ENCODE peak calls at places on chromosomes 16 and 17, in six cellular contexts. One of them, this sample, is unnamed.

GRCh38 chr16:48317614-48318013 is 67.6 kb downstream of the SIAH1 start:
- DNase-seq in left colon: no peak
- DNase-seq in midbrain: no peak
- DNase-seq in fibroblast of the aortic adventitia: peak
- DNase-seq in stimulated activated naive CD8-positive, alpha-beta T cell treated with anti-CD3 and anti-CD28 coated beads, Interleukin-15, amount 100 ng/mL, for 72 hours: peak
- DNase-seq in stimulated activated CD4-positive, alpha-beta T cell treated with anti-CD3 and anti-CD28 coated beads, Interleukin-4, amount 100 ng/mL, for 4 hours: no peak
- DNase-seq in this sample: no peak

GRCh38 chr17:57484826-57485565 is 228.7 kb downstream of the MSI2 start:
- DNase-seq in fibroblast of the aortic adventitia: no peak
- DNase-seq in stimulated activated CD4-positive, alpha-beta T cell treated with anti-CD3 and anti-CD28 coated beads, Interleukin-4, amount 100 ng/mL, for 4 hours: no peak
- DNase-seq in stimulated activated naive CD8-positive, alpha-beta T cell treated with anti-CD3 and anti-CD28 coated beads, Interleukin-15, amount 100 ng/mL, for 72 hours: no peak
- DNase-seq in left colon: no peak
- DNase-seq in midbrain: no peak
- DNase-seq in this sample: no peak

GRCh38 chr16:57022445-57022844 is 33.1 kb downstream of the NLRC5 start:
- DNase-seq in midbrain: no peak
- DNase-seq in fibroblast of the aortic adventitia: no peak
- DNase-seq in stimulated activated CD4-positive, alpha-beta T cell treated with anti-CD3 and anti-CD28 coated beads, Interleukin-4, amount 100 ng/mL, for 4 hours: no peak
- DNase-seq in left colon: no peak
- DNase-seq in stimulated activated naive CD8-positive, alpha-beta T cell treated with anti-CD3 and anti-CD28 coated beads, Interleukin-15, amount 100 ng/mL, for 72 hours: no peak
- DNase-seq in this sample: no peak

GRCh38 chr17:78669975-78670518 is 92.9 kb upstream of the DNAH17 start:
- DNase-seq in stimulated activated naive CD8-positive, alpha-beta T cell treated with anti-CD3 and anti-CD28 coated beads, Interleukin-15, amount 100 ng/mL, for 72 hours: no peak
- DNase-seq in midbrain: no peak
- DNase-seq in fibroblast of the aortic adventitia: no peak
- DNase-seq in left colon: no peak
- DNase-seq in stimulated activated CD4-positive, alpha-beta T cell treated with anti-CD3 and anti-CD28 coated beads, Interleukin-4, amount 100 ng/mL, for 4 hours: no peak
- DNase-seq in this sample: no peak

GRCh38 chr17:33291248-33292183 is 1.6 kb downstream of the ASIC2 start:
- DNase-seq in fibroblast of the aortic adventitia: no peak
- DNase-seq in stimulated activated CD4-positive, alpha-beta T cell treated with anti-CD3 and anti-CD28 coated beads, Interleukin-4, amount 100 ng/mL, for 4 hours: no peak
- DNase-seq in midbrain: no peak
- DNase-seq in stimulated activated naive CD8-positive, alpha-beta T cell treated with anti-CD3 and anti-CD28 coated beads, Interleukin-15, amount 100 ng/mL, for 72 hours: no peak
- DNase-seq in left colon: peak
- DNase-seq in this sample: peak

GRCh38 chr16:85715169-85716015 is 26.6 kb upstream of the GINS2 start:
- DNase-seq in stimulated activated CD4-positive, alpha-beta T cell treated with anti-CD3 and anti-CD28 coated beads, Interleukin-4, amount 100 ng/mL, for 4 hours: no peak
- DNase-seq in fibroblast of the aortic adventitia: peak
- DNase-seq in midbrain: no peak
- DNase-seq in stimulated activated naive CD8-positive, alpha-beta T cell treated with anti-CD3 and anti-CD28 coated beads, Interleukin-15, amount 100 ng/mL, for 72 hours: no peak
- DNase-seq in left colon: no peak
- DNase-seq in this sample: no peak

GRCh38 chr17:307741-308507 is 44.7 kb downstream of the RPH3AL start:
- DNase-seq in midbrain: no peak
- DNase-seq in fibroblast of the aortic adventitia: peak
- DNase-seq in left colon: no peak
- DNase-seq in stimulated activated CD4-positive, alpha-beta T cell treated with anti-CD3 and anti-CD28 coated beads, Interleukin-4, amount 100 ng/mL, for 4 hours: no peak
- DNase-seq in stimulated activated naive CD8-positive, alpha-beta T cell treated with anti-CD3 and anti-CD28 coated beads, Interleukin-15, amount 100 ng/mL, for 72 hours: no peak
- DNase-seq in this sample: peak

GRCh38 chr17:28725660-28726395 is at the start of gene TLCD1:
- DNase-seq in left colon: peak
- DNase-seq in midbrain: peak
- DNase-seq in stimulated activated naive CD8-positive, alpha-beta T cell treated with anti-CD3 and anti-CD28 coated beads, Interleukin-15, amount 100 ng/mL, for 72 hours: no peak
- DNase-seq in stimulated activated CD4-positive, alpha-beta T cell treated with anti-CD3 and anti-CD28 coated beads, Interleukin-4, amount 100 ng/mL, for 4 hours: peak
- DNase-seq in fibroblast of the aortic adventitia: peak
- DNase-seq in this sample: peak

GRCh38 chr17:50445730-50446305 is 19.8 kb downstream of the ACSF2 start:
- DNase-seq in midbrain: no peak
- DNase-seq in stimulated activated naive CD8-positive, alpha-beta T cell treated with anti-CD3 and anti-CD28 coated beads, Interleukin-15, amount 100 ng/mL, for 72 hours: no peak
- DNase-seq in stimulated activated CD4-positive, alpha-beta T cell treated with anti-CD3 and anti-CD28 coated beads, Interleukin-4, amount 100 ng/mL, for 4 hours: no peak
- DNase-seq in fibroblast of the aortic adventitia: no peak
- DNase-seq in left colon: no peak
- DNase-seq in this sample: no peak

GRCh38 chr17:68398731-68399637 is 58.3 kb downstream of the WIPI1 start:
- DNase-seq in stimulated activated CD4-positive, alpha-beta T cell treated with anti-CD3 and anti-CD28 coated beads, Interleukin-4, amount 100 ng/mL, for 4 hours: no peak
- DNase-seq in left colon: peak
- DNase-seq in fibroblast of the aortic adventitia: peak
- DNase-seq in midbrain: peak
- DNase-seq in stimulated activated naive CD8-positive, alpha-beta T cell treated with anti-CD3 and anti-CD28 coated beads, Interleukin-15, amount 100 ng/mL, for 72 hours: peak
- DNase-seq in this sample: peak

GRCh38 chr17:30232822-30233427 is 2.6 kb downstream of the SLC6A4 start:
- DNase-seq in stimulated activated naive CD8-positive, alpha-beta T cell treated with anti-CD3 and anti-CD28 coated beads, Interleukin-15, amount 100 ng/mL, for 72 hours: no peak
- DNase-seq in midbrain: no peak
- DNase-seq in stimulated activated CD4-positive, alpha-beta T cell treated with anti-CD3 and anti-CD28 coated beads, Interleukin-4, amount 100 ng/mL, for 4 hours: no peak
- DNase-seq in fibroblast of the aortic adventitia: no peak
- DNase-seq in left colon: no peak
- DNase-seq in this sample: no peak

This sample was measured in G401.